ENCODE peak calls at places on chromosomes 5 and 9, in ten cellular contexts. One of them, this sample, is unnamed.

GRCh38 chr5:945691-946541 is 53.2 kb downstream of the TRIP13 start:
- DNase-seq in kidney epithelial cell: no peak
- DNase-seq in SK-N-DZ: peak; percentile 37
- DNase-seq in IMR-90: no peak
- DNase-seq in dorsolateral prefrontal cortex: no peak
- DNase-seq in GM10248: no peak
- DNase-seq in stimulated activated CD8-positive, alpha-beta memory T cell treated with anti-CD3 and anti-CD28 coated beads, Interleukin-7, amount 100 ng/mL, for 24 hours: no peak
- DNase-seq in NCI-H2107: no peak
- DNase-seq in AG08396: no peak
- DNase-seq in lung: no peak
- DNase-seq in this sample: no peak

GRCh38 chr5:94391996-94392395 is 226.4 kb downstream of the KIAA0825 start:
- DNase-seq in lung: no peak
- DNase-seq in GM10248: no peak
- DNase-seq in NCI-H2107: no peak
- DNase-seq in stimulated activated CD8-positive, alpha-beta memory T cell treated with anti-CD3 and anti-CD28 coated beads, Interleukin-7, amount 100 ng/mL, for 24 hours: no peak
- DNase-seq in IMR-90: no peak
- DNase-seq in dorsolateral prefrontal cortex: no peak
- DNase-seq in kidney epithelial cell: no peak
- DNase-seq in AG08396: no peak
- DNase-seq in SK-N-DZ: no peak
- DNase-seq in this sample: no peak

GRCh38 chr9:81621111-81621510 is 68.2 kb downstream of the TLE1 start:
- DNase-seq in lung: no peak
- DNase-seq in GM10248: no peak
- DNase-seq in stimulated activated CD8-positive, alpha-beta memory T cell treated with anti-CD3 and anti-CD28 coated beads, Interleukin-7, amount 100 ng/mL, for 24 hours: no peak
- DNase-seq in SK-N-DZ: no peak
- DNase-seq in NCI-H2107: no peak
- DNase-seq in kidney epithelial cell: no peak
- DNase-seq in AG08396: no peak
- DNase-seq in IMR-90: no peak
- DNase-seq in dorsolateral prefrontal cortex: no peak
- DNase-seq in this sample: no peak

GRCh38 chr5:125453011-125453410 is 706.6 kb upstream of the ZNF608 start:
- DNase-seq in kidney epithelial cell: no peak
- DNase-seq in IMR-90: no peak
- DNase-seq in stimulated activated CD8-positive, alpha-beta memory T cell treated with anti-CD3 and anti-CD28 coated beads, Interleukin-7, amount 100 ng/mL, for 24 hours: no peak
- DNase-seq in dorsolateral prefrontal cortex: no peak
- DNase-seq in SK-N-DZ: no peak
- DNase-seq in lung: no peak
- DNase-seq in GM10248: no peak
- DNase-seq in AG08396: no peak
- DNase-seq in NCI-H2107: no peak
- DNase-seq in this sample: no peak

GRCh38 chr9:36802171-36802920 is 229.7 kb downstream of the MELK start:
- DNase-seq in dorsolateral prefrontal cortex: peak; percentile 72
- DNase-seq in lung: no peak
- DNase-seq in AG08396: peak; percentile 46
- DNase-seq in NCI-H2107: no peak
- DNase-seq in SK-N-DZ: peak; percentile 37
- DNase-seq in GM10248: no peak
- DNase-seq in kidney epithelial cell: no peak
- DNase-seq in stimulated activated CD8-positive, alpha-beta memory T cell treated with anti-CD3 and anti-CD28 coated beads, Interleukin-7, amount 100 ng/mL, for 24 hours: no peak
- DNase-seq in IMR-90: peak; percentile 66
- DNase-seq in this sample: peak; percentile 68

GRCh38 chr5:180641566-180641900 is 7.9 kb downstream of the FLT4 start:
- DNase-seq in AG08396: no peak
- DNase-seq in IMR-90: no peak
- DNase-seq in SK-N-DZ: no peak
- DNase-seq in GM10248: no peak
- DNase-seq in NCI-H2107: no peak
- DNase-seq in lung: no peak
- DNase-seq in stimulated activated CD8-positive, alpha-beta memory T cell treated with anti-CD3 and anti-CD28 coated beads, Interleukin-7, amount 100 ng/mL, for 24 hours: no peak
- DNase-seq in kidney epithelial cell: no peak
- DNase-seq in dorsolateral prefrontal cortex: peak; percentile 35
- DNase-seq in this sample: no peak

GRCh38 chr9:82957526-82958379 is 105.2 kb downstream of the RASEF start:
- DNase-seq in AG08396: no peak
- DNase-seq in stimulated activated CD8-positive, alpha-beta memory T cell treated with anti-CD3 and anti-CD28 coated beads, Interleukin-7, amount 100 ng/mL, for 24 hours: no peak
- DNase-seq in IMR-90: no peak
- DNase-seq in SK-N-DZ: peak; percentile 45
- DNase-seq in NCI-H2107: no peak
- DNase-seq in lung: no peak
- DNase-seq in GM10248: no peak
- DNase-seq in kidney epithelial cell: no peak
- DNase-seq in dorsolateral prefrontal cortex: no peak
- DNase-seq in this sample: no peak

GRCh38 chr5:176178789-176179188 is 59.4 kb upstream of the SIMC1 start:
- DNase-seq in IMR-90: no peak
- DNase-seq in GM10248: no peak
- DNase-seq in NCI-H2107: no peak
- DNase-seq in stimulated activated CD8-positive, alpha-beta memory T cell treated with anti-CD3 and anti-CD28 coated beads, Interleukin-7, amount 100 ng/mL, for 24 hours: no peak
- DNase-seq in lung: no peak
- DNase-seq in dorsolateral prefrontal cortex: no peak
- DNase-seq in AG08396: no peak
- DNase-seq in kidney epithelial cell: no peak
- DNase-seq in SK-N-DZ: no peak
- DNase-seq in this sample: no peak

GRCh38 chr5:77066823-77067442 is 20.2 kb downstream of the ZBED3 start:
- DNase-seq in IMR-90: peak; percentile 91
- DNase-seq in stimulated activated CD8-positive, alpha-beta memory T cell treated with anti-CD3 and anti-CD28 coated beads, Interleukin-7, amount 100 ng/mL, for 24 hours: no peak
- DNase-seq in NCI-H2107: no peak
- DNase-seq in GM10248: no peak
- DNase-seq in lung: no peak
- DNase-seq in dorsolateral prefrontal cortex: no peak
- DNase-seq in SK-N-DZ: no peak
- DNase-seq in AG08396: peak; percentile 64
- DNase-seq in kidney epithelial cell: no peak
- DNase-seq in this sample: peak; percentile 55